ENCODE peak calls at places on chromosomes 5 and 9, in seven cellular contexts. One of them, this sample, is unnamed.

GRCh38 chr5:180251141-180251540 is 40.7 kb downstream of the MAPK9 start:
- DNase-seq in T-cell: no peak
- DNase-seq in AG10803: no peak
- DNase-seq in stimulated activated CD4-positive, alpha-beta T cell treated with anti-CD3 and anti-CD28 coated beads, Interleukin-1b, Interleukin-23, amount 100 ng/mL, for 4 hours: no peak
- DNase-seq in transverse colon: no peak
- DNase-seq in heart left ventricle: no peak
- DNase-seq in NCI-H2171: no peak
- DNase-seq in this sample: no peak

GRCh38 chr5:75037106-75037505 is 15.3 kb downstream of the GCNT4 start:
- DNase-seq in T-cell: no peak
- DNase-seq in AG10803: peak; percentile 70
- DNase-seq in stimulated activated CD4-positive, alpha-beta T cell treated with anti-CD3 and anti-CD28 coated beads, Interleukin-1b, Interleukin-23, amount 100 ng/mL, for 4 hours: no peak
- DNase-seq in transverse colon: peak; percentile 30
- DNase-seq in heart left ventricle: no peak
- DNase-seq in NCI-H2171: no peak
- DNase-seq in this sample: peak; percentile 43

GRCh38 chr5:80654054-80654390 is 430 bp upstream of the MSH3 start:
- DNase-seq in T-cell: peak; percentile 9
- DNase-seq in AG10803: no peak
- DNase-seq in stimulated activated CD4-positive, alpha-beta T cell treated with anti-CD3 and anti-CD28 coated beads, Interleukin-1b, Interleukin-23, amount 100 ng/mL, for 4 hours: no peak
- DNase-seq in transverse colon: peak; percentile 62
- DNase-seq in heart left ventricle: no peak
- DNase-seq in NCI-H2171: no peak
- DNase-seq in this sample: no peak

GRCh38 chr5:66694036-66694435 is 97.8 kb downstream of the MAST4 start:
- DNase-seq in T-cell: no peak
- DNase-seq in AG10803: no peak
- DNase-seq in stimulated activated CD4-positive, alpha-beta T cell treated with anti-CD3 and anti-CD28 coated beads, Interleukin-1b, Interleukin-23, amount 100 ng/mL, for 4 hours: no peak
- DNase-seq in transverse colon: no peak
- DNase-seq in heart left ventricle: no peak
- DNase-seq in NCI-H2171: no peak
- DNase-seq in this sample: no peak

GRCh38 chr5:115898656-115899055 is 56.9 kb downstream of the AP3S1 start:
- DNase-seq in T-cell: no peak
- DNase-seq in AG10803: peak; percentile 20
- DNase-seq in stimulated activated CD4-positive, alpha-beta T cell treated with anti-CD3 and anti-CD28 coated beads, Interleukin-1b, Interleukin-23, amount 100 ng/mL, for 4 hours: no peak
- DNase-seq in transverse colon: no peak
- DNase-seq in heart left ventricle: no peak
- DNase-seq in NCI-H2171: no peak
- DNase-seq in this sample: no peak

GRCh38 chr9:93950619-93951601 is 4.2 kb downstream of the BARX1 start:
- DNase-seq in T-cell: no peak
- DNase-seq in AG10803: peak; percentile 17
- DNase-seq in stimulated activated CD4-positive, alpha-beta T cell treated with anti-CD3 and anti-CD28 coated beads, Interleukin-1b, Interleukin-23, amount 100 ng/mL, for 4 hours: no peak
- DNase-seq in transverse colon: peak; percentile 36
- DNase-seq in heart left ventricle: no peak
- DNase-seq in NCI-H2171: no peak
- DNase-seq in this sample: no peak

GRCh38 chr9:138046641-138047301 is 169.2 kb downstream of the CACNA1B start:
- DNase-seq in T-cell: no peak
- DNase-seq in AG10803: no peak
- DNase-seq in stimulated activated CD4-positive, alpha-beta T cell treated with anti-CD3 and anti-CD28 coated beads, Interleukin-1b, Interleukin-23, amount 100 ng/mL, for 4 hours: no peak
- DNase-seq in transverse colon: no peak
- DNase-seq in heart left ventricle: peak; percentile 2
- DNase-seq in NCI-H2171: no peak
- DNase-seq in this sample: no peak

GRCh38 chr9:112719292-112719691 is 1.4 kb upstream of the INIP start:
- DNase-seq in T-cell: no peak
- DNase-seq in AG10803: peak; percentile 81
- DNase-seq in stimulated activated CD4-positive, alpha-beta T cell treated with anti-CD3 and anti-CD28 coated beads, Interleukin-1b, Interleukin-23, amount 100 ng/mL, for 4 hours: no peak
- DNase-seq in transverse colon: no peak
- DNase-seq in heart left ventricle: no peak
- DNase-seq in NCI-H2171: no peak
- DNase-seq in this sample: no peak

GRCh38 chr5:154642499-154643245 is 112.5 kb upstream of the LARP1 start:
- DNase-seq in T-cell: no peak
- DNase-seq in AG10803: no peak
- DNase-seq in stimulated activated CD4-positive, alpha-beta T cell treated with anti-CD3 and anti-CD28 coated beads, Interleukin-1b, Interleukin-23, amount 100 ng/mL, for 4 hours: no peak
- DNase-seq in transverse colon: no peak
- DNase-seq in heart left ventricle: no peak
- DNase-seq in NCI-H2171: no peak
- DNase-seq in this sample: peak; percentile 16

GRCh38 chr5:131460867-131461572 is 174.0 kb downstream of the RAPGEF6 start:
- DNase-seq in T-cell: no peak
- DNase-seq in AG10803: no peak
- DNase-seq in stimulated activated CD4-positive, alpha-beta T cell treated with anti-CD3 and anti-CD28 coated beads, Interleukin-1b, Interleukin-23, amount 100 ng/mL, for 4 hours: no peak
- DNase-seq in transverse colon: no peak
- DNase-seq in heart left ventricle: no peak
- DNase-seq in NCI-H2171: no peak
- DNase-seq in this sample: no peak

GRCh38 chr9:99092643-99093491 is 12.0 kb upstream of the TGFBR1 start:
- DNase-seq in T-cell: no peak
- DNase-seq in AG10803: no peak
- DNase-seq in stimulated activated CD4-positive, alpha-beta T cell treated with anti-CD3 and anti-CD28 coated beads, Interleukin-1b, Interleukin-23, amount 100 ng/mL, for 4 hours: no peak
- DNase-seq in transverse colon: no peak
- DNase-seq in heart left ventricle: no peak
- DNase-seq in NCI-H2171: no peak
- DNase-seq in this sample: no peak

GRCh38 chr5:117594165-117594564 is 1019.5 kb upstream of the SEMA6A start:
- DNase-seq in T-cell: no peak
- DNase-seq in AG10803: peak; percentile 43
- DNase-seq in stimulated activated CD4-positive, alpha-beta T cell treated with anti-CD3 and anti-CD28 coated beads, Interleukin-1b, Interleukin-23, amount 100 ng/mL, for 4 hours: no peak
- DNase-seq in transverse colon: no peak
- DNase-seq in heart left ventricle: no peak
- DNase-seq in NCI-H2171: no peak
- DNase-seq in this sample: no peak

GRCh38 chr5:132766020-132766805 is 10.8 kb downstream of the SEPTIN8 start:
- DNase-seq in T-cell: no peak
- DNase-seq in AG10803: no peak
- DNase-seq in stimulated activated CD4-positive, alpha-beta T cell treated with anti-CD3 and anti-CD28 coated beads, Interleukin-1b, Interleukin-23, amount 100 ng/mL, for 4 hours: no peak
- DNase-seq in transverse colon: peak; percentile 4
- DNase-seq in heart left ventricle: no peak
- DNase-seq in NCI-H2171: no peak
- DNase-seq in this sample: no peak

GRCh38 chr5:39995990-39996389 is 571.2 kb upstream of the DAB2 start:
- DNase-seq in T-cell: no peak
- DNase-seq in AG10803: no peak
- DNase-seq in stimulated activated CD4-positive, alpha-beta T cell treated with anti-CD3 and anti-CD28 coated beads, Interleukin-1b, Interleukin-23, amount 100 ng/mL, for 4 hours: no peak
- DNase-seq in transverse colon: no peak
- DNase-seq in heart left ventricle: no peak
- DNase-seq in NCI-H2171: no peak
- DNase-seq in this sample: no peak

GRCh38 chr5:90494043-90494442 is 19.4 kb downstream of the POLR3G start:
- DNase-seq in T-cell: no peak
- DNase-seq in AG10803: no peak
- DNase-seq in stimulated activated CD4-positive, alpha-beta T cell treated with anti-CD3 and anti-CD28 coated beads, Interleukin-1b, Interleukin-23, amount 100 ng/mL, for 4 hours: no peak
- DNase-seq in transverse colon: no peak
- DNase-seq in heart left ventricle: no peak
- DNase-seq in NCI-H2171: no peak
- DNase-seq in this sample: no peak

GRCh38 chr9:84322830-84323229 is 17.7 kb downstream of the SLC28A3 start:
- DNase-seq in T-cell: no peak
- DNase-seq in AG10803: peak; percentile 44
- DNase-seq in stimulated activated CD4-positive, alpha-beta T cell treated with anti-CD3 and anti-CD28 coated beads, Interleukin-1b, Interleukin-23, amount 100 ng/mL, for 4 hours: no peak
- DNase-seq in transverse colon: no peak
- DNase-seq in heart left ventricle: no peak
- DNase-seq in NCI-H2171: no peak
- DNase-seq in this sample: no peak

GRCh38 chr9:36858805-36859375 is 175.2 kb downstream of the PAX5 start:
- DNase-seq in T-cell: no peak
- DNase-seq in AG10803: no peak
- DNase-seq in stimulated activated CD4-positive, alpha-beta T cell treated with anti-CD3 and anti-CD28 coated beads, Interleukin-1b, Interleukin-23, amount 100 ng/mL, for 4 hours: no peak
- DNase-seq in transverse colon: no peak
- DNase-seq in heart left ventricle: no peak
- DNase-seq in NCI-H2171: no peak
- DNase-seq in this sample: no peak

GRCh38 chr5:154071799-154072781 is 33.3 kb downstream of the MFAP3 start:
- DNase-seq in T-cell: peak; percentile 74
- DNase-seq in AG10803: peak; percentile 53
- DNase-seq in stimulated activated CD4-positive, alpha-beta T cell treated with anti-CD3 and anti-CD28 coated beads, Interleukin-1b, Interleukin-23, amount 100 ng/mL, for 4 hours: peak; percentile 80
- DNase-seq in transverse colon: peak; percentile 87
- DNase-seq in heart left ventricle: peak; percentile 78
- DNase-seq in NCI-H2171: no peak
- DNase-seq in this sample: peak; percentile 37

GRCh38 chr5:36214434-36214833 is 27.3 kb downstream of the NADK2 start:
- DNase-seq in T-cell: no peak
- DNase-seq in AG10803: no peak
- DNase-seq in stimulated activated CD4-positive, alpha-beta T cell treated with anti-CD3 and anti-CD28 coated beads, Interleukin-1b, Interleukin-23, amount 100 ng/mL, for 4 hours: no peak
- DNase-seq in transverse colon: no peak
- DNase-seq in heart left ventricle: no peak
- DNase-seq in NCI-H2171: no peak
- DNase-seq in this sample: no peak

GRCh38 chr9:137445275-137445807 is 4.2 kb upstream of the ENTPD8 start:
- DNase-seq in T-cell: peak; percentile 69
- DNase-seq in AG10803: peak; percentile 70
- DNase-seq in stimulated activated CD4-positive, alpha-beta T cell treated with anti-CD3 and anti-CD28 coated beads, Interleukin-1b, Interleukin-23, amount 100 ng/mL, for 4 hours: peak; percentile 78
- DNase-seq in transverse colon: peak; percentile 87
- DNase-seq in heart left ventricle: peak; percentile 70
- DNase-seq in NCI-H2171: peak; percentile 58
- DNase-seq in this sample: peak; percentile 66

GRCh38 chr9:109956811-109957440 is 176.9 kb downstream of the PALM2AKAP2 start:
- DNase-seq in T-cell: no peak
- DNase-seq in AG10803: peak; percentile 33
- DNase-seq in stimulated activated CD4-positive, alpha-beta T cell treated with anti-CD3 and anti-CD28 coated beads, Interleukin-1b, Interleukin-23, amount 100 ng/mL, for 4 hours: no peak
- DNase-seq in transverse colon: no peak
- DNase-seq in heart left ventricle: no peak
- DNase-seq in NCI-H2171: peak; percentile 70
- DNase-seq in this sample: peak; percentile 59

GRCh38 chr9:87276851-87277251 is 220.8 kb upstream of the DAPK1 start:
- DNase-seq in T-cell: no peak
- DNase-seq in AG10803: peak; percentile 82
- DNase-seq in stimulated activated CD4-positive, alpha-beta T cell treated with anti-CD3 and anti-CD28 coated beads, Interleukin-1b, Interleukin-23, amount 100 ng/mL, for 4 hours: no peak
- DNase-seq in transverse colon: no peak
- DNase-seq in heart left ventricle: no peak
- DNase-seq in NCI-H2171: no peak
- DNase-seq in this sample: no peak

GRCh38 chr5:112951124-112951702 is 25.4 kb upstream of the DCP2 start:
- DNase-seq in T-cell: no peak
- DNase-seq in AG10803: no peak
- DNase-seq in stimulated activated CD4-positive, alpha-beta T cell treated with anti-CD3 and anti-CD28 coated beads, Interleukin-1b, Interleukin-23, amount 100 ng/mL, for 4 hours: no peak
- DNase-seq in transverse colon: no peak
- DNase-seq in heart left ventricle: no peak
- DNase-seq in NCI-H2171: no peak
- DNase-seq in this sample: no peak

GRCh38 chr5:114949001-114949400 is 220.7 kb downstream of the TRIM36 start:
- DNase-seq in T-cell: no peak
- DNase-seq in AG10803: no peak
- DNase-seq in stimulated activated CD4-positive, alpha-beta T cell treated with anti-CD3 and anti-CD28 coated beads, Interleukin-1b, Interleukin-23, amount 100 ng/mL, for 4 hours: no peak
- DNase-seq in transverse colon: no peak
- DNase-seq in heart left ventricle: no peak
- DNase-seq in NCI-H2171: no peak
- DNase-seq in this sample: no peak

GRCh38 chr5:41547991-41548390 is 37.6 kb upstream of the PLCXD3 start:
- DNase-seq in T-cell: no peak
- DNase-seq in AG10803: no peak
- DNase-seq in stimulated activated CD4-positive, alpha-beta T cell treated with anti-CD3 and anti-CD28 coated beads, Interleukin-1b, Interleukin-23, amount 100 ng/mL, for 4 hours: no peak
- DNase-seq in transverse colon: no peak
- DNase-seq in heart left ventricle: no peak
- DNase-seq in NCI-H2171: no peak
- DNase-seq in this sample: no peak

This sample was measured in HFF-Myc.